ENCODE peak calls at places on chromosomes 7 and 10, in four cellular contexts. W is activated T-helper 1 cell treated with Interleukin-2 at 50 U/mL for 16 hours; H is effector memory CD4-positive, alpha-beta T cell; D is cardiac muscle cell. X is an unnamed sample.

GRCh38 chr7:107860981-107861652 is 29.9 kb upstream of the DLD start:
- DNase-seq in H (no peak), W (no peak), D (no peak), X (no peak)

GRCh38 chr7:2966466-2967078 is 77.1 kb downstream of the CARD11 start:
- DNase-seq in H (no peak), D (no peak), W (no peak), X (no peak)

GRCh38 chr10:128083191-128083895 is 42.9 kb downstream of the MKI67 start:
- DNase-seq in D (no peak), H (no peak), W (no peak), X (no peak)

GRCh38 chr10:75418712-75419111 is 12.7 kb upstream of the LRMDA start:
- DNase-seq in H (no peak), W (no peak), D (no peak), X (no peak)

GRCh38 chr7:27160546-27161213 is 4.2 kb upstream of the HOXA7 start:
- DNase-seq in W (peak), D (peak), H (peak), X (peak)

GRCh38 chr10:95864906-95865813 is 42.6 kb upstream of the CC2D2B start:
- DNase-seq in H (no peak), W (no peak), D (peak), X (no peak)

GRCh38 chr10:7046615-7047014 is 364.2 kb downstream of the SFMBT2 start:
- DNase-seq in H (no peak), D (no peak), W (no peak), X (no peak)

GRCh38 chr10:6530966-6531365 is 49.1 kb downstream of the PRKCQ start:
- DNase-seq in D (no peak), H (no peak), W (no peak), X (no peak)

GRCh38 chr7:17696422-17696821 is 243.9 kb downstream of the SNX13 start:
- DNase-seq in D (no peak), H (no peak), W (no peak), X (no peak)

GRCh38 chr7:13282377-13282980 is 595.0 kb downstream of the ARL4A start:
- DNase-seq in H (no peak), D (peak), W (no peak), X (no peak)

GRCh38 chr10:129483427-129484010 is 16.5 kb downstream of the MGMT start:
- DNase-seq in H (no peak), D (no peak), W (no peak), X (no peak)

GRCh38 chr7:66357062-66357461 is 151.9 kb downstream of the TPST1 start:
- DNase-seq in D (no peak), H (no peak), W (no peak), X (no peak)

GRCh38 chr10:32372000-32372875 is 25.3 kb upstream of the EPC1 start:
- DNase-seq in W (no peak), H (no peak), D (no peak), X (no peak)

GRCh38 chr7:138257459-138258193 is 181.4 kb downstream of the AKR1D1 start:
- DNase-seq in W (no peak), H (no peak), D (peak), X (no peak)

GRCh38 chr10:130300608-130301025 is 164.4 kb downstream of the GLRX3 start:
- DNase-seq in W (peak), H (no peak), D (no peak), X (peak)

GRCh38 chr10:70956029-70956759 is 67.8 kb upstream of the PCBD1 start:
- DNase-seq in H (no peak), W (no peak), D (no peak), X (no peak)

GRCh38 chr7:2863461-2864066 is 19.5 kb upstream of the GNA12 start:
- DNase-seq in D (no peak), W (peak), H (peak), X (peak)

GRCh38 chr10:69839696-69840345 is 38.1 kb downstream of the COL13A1 start:
- DNase-seq in H (no peak), D (peak), W (no peak), X (no peak)

GRCh38 chr10:110074986-110075664 is 67.3 kb downstream of the ADD3 start:
- DNase-seq in W (no peak), D (no peak), H (no peak), X (no peak)

GRCh38 chr10:92574545-92575377 is 868 bp upstream of the IDE start:
- DNase-seq in H (no peak), W (no peak), D (no peak), X (no peak)

X was measured in activated T-cell treated with anti-CD3 and anti-CD28 coated beads for 1 hour.